ENCODE peak calls at places on chromosomes 2 and 18, in ten cellular contexts. E, X, P, R, Y, O, B, I, N and Z are unnamed samples.

GRCh38 chr2:210480079-210480478 is 3.5 kb upstream of the LANCL1 start:
- DNase-seq in X (no peak), O (no peak), B (no peak), E (no peak), Y (no peak), I (no peak), P (no peak), R (no peak), N (no peak), Z (no peak)

GRCh38 chr18:12274793-12275192 is 20.6 kb downstream of the CIDEA start:
- DNase-seq in E (no peak), N (no peak), R (no peak), X (no peak), Y (no peak), I (no peak), O (no peak), P (no peak), B (no peak), Z (no peak)

GRCh38 chr2:44572196-44572900 is 210.6 kb downstream of the CAMKMT start:
- DNase-seq in B (no peak), R (no peak), P (no peak), N (no peak), E (no peak), Y (no peak), I (no peak), X (no peak), O (no peak), Z (no peak)

GRCh38 chr2:43519711-43520221 is 76.1 kb downstream of the THADA start:
- DNase-seq in X (no peak), P (no peak), B (peak), R (peak), O (peak), E (no peak), Y (no peak), I (peak), N (no peak), Z (no peak)

GRCh38 chr2:75503048-75503607 is 57.6 kb downstream of the EVA1A start:
- DNase-seq in E (peak), Y (peak), B (no peak), O (peak), N (no peak), R (peak), X (no peak), P (no peak), I (peak), Z (no peak)

GRCh38 chr2:217650229-217650628 is 352.6 kb downstream of the TNS1 start:
- DNase-seq in B (peak), N (no peak), I (no peak), P (no peak), E (no peak), O (no peak), X (no peak), R (no peak), Y (no peak), Z (no peak)

GRCh38 chr18:22765889-22766288 is 167.2 kb upstream of the RBBP8 start:
- DNase-seq in R (no peak), P (no peak), I (no peak), O (no peak), B (peak), Y (no peak), E (no peak), N (no peak), X (no peak), Z (no peak)

GRCh38 chr2:68325056-68325455 is 5.3 kb upstream of the CNRIP1 start:
- DNase-seq in I (no peak), O (no peak), X (no peak), B (no peak), N (no peak), E (no peak), Y (no peak), R (no peak), P (no peak), Z (no peak)

GRCh38 chr2:185404578-185404977 is 334.0 kb upstream of the FSIP2 start:
- DNase-seq in R (no peak), B (no peak), Y (no peak), O (no peak), N (no peak), E (no peak), I (no peak), X (no peak), P (no peak), Z (no peak)

GRCh38 chr2:4862031-4862430 is 830.2 kb upstream of the SOX11 start:
- DNase-seq in X (no peak), R (no peak), E (no peak), P (no peak), O (no peak), N (no peak), B (no peak), Y (no peak), I (no peak), Z (no peak)

GRCh38 chr2:86790828-86791561 is at the start of gene CD8A:
- DNase-seq in B (no peak), E (no peak), R (peak), N (no peak), Y (no peak), I (no peak), P (no peak), X (no peak), O (no peak), Z (peak)

GRCh38 chr2:238024986-238025385 is 35.8 kb upstream of the SCLY start:
- DNase-seq in E (no peak), R (peak), O (peak), P (no peak), B (no peak), N (no peak), X (no peak), Y (no peak), I (no peak), Z (no peak)

GRCh38 chr2:180195847-180196246 is 188.8 kb upstream of the CWC22 start:
- DNase-seq in E (no peak), P (no peak), B (no peak), R (no peak), O (no peak), N (no peak), Y (no peak), I (no peak), X (no peak), Z (no peak)